ENCODE peak calls at places on chromosomes 3 and 15, in seven cellular contexts. D is AG09319, R is adrenal gland, H is MM.1S, S is fibroblast of mammary gland, W is left ventricle myocardium inferior, I is astrocyte. X is an unnamed sample.

GRCh38 chr3:28860307-28860706 is 420.6 kb upstream of the RBMS3 start:
- DNase-seq in D (no peak), R (no peak), H (no peak), S (peak; percentile 7), W (peak; percentile 35), I (no peak), X (peak; percentile 63)

GRCh38 chr3:50604628-50605588 is 6.7 kb downstream of the CISH start:
- DNase-seq in D (no peak), R (no peak), H (no peak), S (no peak), W (peak; percentile 82), I (no peak), X (no peak)

GRCh38 chr3:101253429-101253828 is 66.9 kb downstream of the IMPG2 start:
- DNase-seq in D (no peak), R (no peak), H (no peak), S (no peak), W (no peak), I (no peak), X (no peak)

GRCh38 chr3:23356923-23357322 is 153.8 kb downstream of the UBE2E2 start:
- DNase-seq in D (no peak), R (no peak), H (no peak), S (no peak), W (no peak), I (no peak), X (no peak)

GRCh38 chr15:77024273-77025065 is 29.5 kb downstream of the PSTPIP1 start:
- DNase-seq in D (peak; percentile 12), R (peak; percentile 74), H (peak; percentile 61), S (peak; percentile 36), W (peak; percentile 66), I (no peak), X (no peak)

GRCh38 chr3:194269610-194270145 is 81.5 kb downstream of the CPN2 start:
- DNase-seq in D (no peak), R (peak; percentile 91), H (no peak), S (peak; percentile 72), W (peak; percentile 91), I (peak; percentile 77), X (peak; percentile 93)

GRCh38 chr3:141656771-141657170 is 81.3 kb upstream of the RNF7 start:
- DNase-seq in D (peak; percentile 70), R (no peak), H (no peak), S (peak; percentile 84), W (no peak), I (peak; percentile 72), X (no peak)

GRCh38 chr15:40048155-40048792 is 9.3 kb upstream of the SRP14 start:
- DNase-seq in D (no peak), R (no peak), H (no peak), S (no peak), W (no peak), I (no peak), X (peak; percentile 58)

GRCh38 chr3:185658504-185658912 is 72.4 kb downstream of the SENP2 start:
- DNase-seq in D (peak; percentile 85), R (no peak), H (no peak), S (peak; percentile 99), W (peak; percentile 48), I (peak; percentile 99), X (peak; percentile 93)

DNA sequence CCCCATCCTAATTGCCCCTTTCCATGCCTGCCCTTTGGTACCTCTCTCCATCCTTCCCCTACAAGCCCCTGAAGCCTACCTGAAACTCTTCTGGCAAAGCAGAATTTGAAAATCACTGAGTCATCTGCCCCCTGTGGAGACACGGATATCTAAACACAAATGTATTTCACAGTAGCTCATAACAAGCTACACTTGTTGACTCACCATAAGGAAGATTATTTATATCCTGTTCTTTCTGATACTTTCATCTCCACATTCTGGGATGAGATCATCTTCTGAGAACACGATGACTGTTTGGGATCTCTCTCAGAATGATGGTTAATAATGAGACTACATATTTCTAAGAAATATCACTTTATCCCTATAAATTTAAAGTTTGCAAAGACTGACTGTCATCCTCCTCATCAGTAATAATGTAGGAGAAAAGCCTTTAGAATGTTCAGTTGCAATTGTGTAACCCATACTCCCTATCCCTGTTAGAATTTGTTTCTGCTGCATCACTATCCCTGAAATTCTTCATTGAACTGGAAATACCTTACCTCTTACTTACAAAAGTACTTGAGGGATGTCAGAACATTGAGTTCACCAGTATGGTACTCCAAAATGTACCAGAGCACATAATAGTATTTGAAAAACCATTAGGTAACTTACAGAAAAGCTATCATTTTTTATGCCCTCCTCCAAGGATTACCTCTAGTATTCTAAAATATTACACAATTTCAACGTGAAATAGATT is 116.1 kb upstream of the IL12A start:
- DNase-seq in D (no peak), R (no peak), H (peak; percentile 21), S (peak; percentile 95), W (no peak), I (peak; percentile 90), X (no peak)
- TF ChIP-seq CTCF in D (no peak), R (no peak), H (peak; percentile 26), S (peak; percentile 50), W (no peak), I (peak; percentile 14), X (no peak)

DNA sequence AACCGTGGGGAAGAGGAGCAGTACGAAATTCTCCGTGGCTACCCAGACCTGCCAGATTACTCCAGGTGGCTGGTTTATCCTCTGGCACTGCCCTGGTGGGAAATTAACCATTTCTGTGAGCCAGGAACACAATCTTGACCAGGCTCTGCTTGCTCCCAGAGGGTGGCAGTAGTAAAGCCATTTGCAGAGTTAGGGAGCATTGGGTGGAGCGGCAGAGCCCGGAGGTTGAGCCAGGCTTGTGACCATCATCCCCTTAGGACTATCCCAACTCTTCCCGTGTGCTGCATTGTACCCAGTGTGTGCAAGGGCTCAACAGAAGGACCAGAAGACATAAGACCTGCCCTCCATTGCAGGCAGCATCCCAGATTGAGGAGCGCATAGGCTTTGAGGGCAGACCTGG is 5.3 kb downstream of the KNG1 start:
- DNase-seq in D (no peak), R (no peak), H (no peak), S (peak; percentile 5), W (no peak), I (no peak), X (no peak)
- TF ChIP-seq CTCF in D (peak; percentile 27), R (no peak), H (no peak), S (peak; percentile 27), W (peak; percentile 15), I (no peak), X (no peak)

GRCh38 chr3:127701281-127701792 is 28.6 kb downstream of the ABTB1 start:
- DNase-seq in D (no peak), R (no peak), H (no peak), S (no peak), W (peak; percentile 70), I (no peak), X (no peak)

GRCh38 chr3:127699098-127699945 is 26.6 kb downstream of the ABTB1 start:
- DNase-seq in D (no peak), R (no peak), H (no peak), S (peak; percentile 23), W (peak; percentile 16), I (peak; percentile 39), X (no peak)

GRCh38 chr3:127699946-127700300 is 27.2 kb downstream of the ABTB1 start:
- DNase-seq in D (no peak), R (no peak), H (no peak), S (no peak), W (no peak), I (no peak), X (no peak)

GRCh38 chr3:127702151-127702578 is 29.4 kb downstream of the ABTB1 start:
- DNase-seq in D (peak; percentile 42), R (peak; percentile 80), H (no peak), S (no peak), W (no peak), I (no peak), X (no peak)

DNA sequence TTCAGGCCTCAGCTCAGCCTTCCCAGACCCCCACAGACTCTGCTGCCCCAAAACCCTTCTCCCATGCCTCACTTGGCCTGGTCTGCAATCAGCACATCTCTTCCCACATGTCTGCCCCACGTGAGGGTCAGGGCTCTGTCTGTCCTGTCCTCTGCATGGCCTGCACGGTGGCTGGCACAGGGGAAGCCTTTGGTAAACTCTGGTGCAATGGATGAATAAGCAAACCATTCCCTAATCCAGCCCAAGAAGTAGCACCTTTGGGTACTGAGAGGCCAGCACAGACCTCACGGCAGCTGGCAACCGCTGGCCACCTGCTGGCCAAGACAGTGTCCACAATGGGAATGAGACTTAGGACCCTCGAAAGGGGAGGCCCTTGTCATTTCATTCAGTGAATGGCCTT is 27.7 kb downstream of the ABTB1 start:
- DNase-seq in D (no peak), R (no peak), H (no peak), S (no peak), W (no peak), I (no peak), X (no peak)
- TF ChIP-seq CTCF in D (no peak), R (peak; percentile 4), H (no peak), S (no peak), W (peak; percentile 13), I (no peak), X (no peak)

DNA sequence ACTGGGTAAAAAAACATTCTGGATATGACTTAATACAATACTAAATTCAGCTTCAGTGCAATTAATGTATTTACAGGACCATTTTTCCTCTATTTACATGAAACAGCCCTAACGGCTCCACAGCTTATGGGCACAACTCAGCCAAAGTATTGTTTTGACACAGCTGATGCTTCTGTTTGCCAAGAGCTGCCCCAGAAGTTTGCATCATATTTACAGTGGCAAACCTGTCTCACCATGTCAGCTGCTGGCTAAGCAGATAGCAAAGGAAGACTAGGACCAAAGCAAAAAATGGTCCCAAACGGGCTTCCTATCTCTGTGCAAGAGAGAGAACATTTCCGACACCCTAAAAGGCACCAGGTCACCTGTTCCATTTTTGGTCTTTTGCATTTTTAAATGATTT is 94.5 kb downstream of the ADAMTS9 start:
- DNase-seq in D (no peak), R (no peak), H (no peak), S (no peak), W (no peak), I (no peak), X (no peak)
- TF ChIP-seq CTCF in D (no peak), R (no peak), H (no peak), S (no peak), W (no peak), I (no peak), X (no peak)

DNA sequence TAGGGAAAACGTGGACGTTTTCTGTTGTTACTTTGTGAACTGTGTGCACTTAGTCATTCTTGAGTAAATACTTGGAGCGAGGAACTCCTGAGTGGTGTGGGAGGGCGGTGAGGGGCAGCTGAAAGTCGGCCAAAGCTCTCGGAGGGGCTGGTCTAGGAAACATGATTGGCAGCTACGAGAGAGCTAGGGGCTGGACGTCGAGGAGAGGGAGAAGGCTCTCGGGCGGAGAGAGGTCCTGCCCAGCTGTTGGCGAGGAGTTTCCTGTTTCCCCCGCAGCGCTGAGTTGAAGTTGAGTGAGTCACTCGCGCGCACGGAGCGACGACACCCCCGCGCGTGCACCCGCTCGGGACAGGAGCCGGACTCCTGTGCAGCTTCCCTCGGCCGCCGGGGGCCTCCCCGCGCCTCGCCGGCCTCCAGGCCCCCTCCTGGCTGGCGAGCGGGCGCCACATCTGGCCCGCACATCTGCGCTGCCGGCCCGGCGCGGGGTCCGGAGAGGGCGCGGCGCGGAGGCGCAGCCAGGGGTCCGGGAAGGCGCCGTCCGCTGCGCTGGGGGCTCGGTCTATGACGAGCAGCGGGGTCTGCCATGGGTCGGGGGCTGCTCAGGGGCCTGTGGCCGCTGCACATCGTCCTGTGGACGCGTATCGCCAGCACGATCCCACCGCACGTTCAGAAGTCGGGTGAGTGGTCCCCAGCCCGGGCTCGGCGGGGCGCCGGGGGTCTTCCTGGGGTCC is at the start of gene TGFBR2:
- DNase-seq in D (peak; percentile 95), R (peak; percentile 92), H (peak; percentile 90), S (peak; percentile 100), W (peak; percentile 96), I (peak; percentile 99), X (peak; percentile 98)
- TF ChIP-seq CTCF in D (no peak), R (peak; percentile 62), H (peak; percentile 18), S (no peak), W (peak; percentile 48), I (no peak), X (peak; percentile 39)

GRCh38 chr3:32780735-32781210 is 37.0 kb upstream of the TRIM71 start:
- DNase-seq in D (no peak), R (peak; percentile 20), H (peak; percentile 42), S (peak; percentile 17), W (peak; percentile 39), I (peak; percentile 21), X (peak; percentile 58)
- TF ChIP-seq CTCF in D (no peak), R (no peak), H (peak; percentile 2), S (no peak), W (no peak), I (no peak), X (no peak)